ENCODE peak calls at places on chromosome 13, in ten cellular contexts. D, S, K, J, O, T, V, C, A and U are unnamed samples.

GRCh38 chr13:30796132-30796832 is 60.9 kb downstream of the ALOX5AP start:
- DNase-seq in D (peak), S (no peak), K (no peak), J (no peak), O (peak), T (no peak), V (no peak), C (peak), A (no peak), U (no peak)

GRCh38 chr13:40706439-40706838 is 40.0 kb upstream of the FOXO1 start:
- DNase-seq in D (no peak), S (no peak), K (no peak), J (no peak), O (no peak), T (no peak), V (no peak), C (no peak), A (no peak), U (no peak)

GRCh38 chr13:37741536-37741935 is 128.0 kb downstream of the TRPC4 start:
- DNase-seq in D (no peak), S (no peak), K (no peak), J (no peak), O (no peak), T (no peak), V (no peak), C (no peak), A (no peak), U (no peak)

GRCh38 chr13:64471916-64472315 is 2758.2 kb downstream of the PCDH9 start:
- DNase-seq in D (no peak), S (no peak), K (no peak), J (no peak), O (no peak), T (no peak), V (no peak), C (peak), A (peak), U (no peak)

GRCh38 chr13:29522044-29522685 is 73.3 kb downstream of the SLC7A1 start:
- DNase-seq in D (no peak), S (no peak), K (peak), J (no peak), O (no peak), T (no peak), V (no peak), C (no peak), A (no peak), U (no peak)

GRCh38 chr13:105969761-105970160 is 565.7 kb downstream of the EFNB2 start:
- DNase-seq in D (peak), S (no peak), K (no peak), J (no peak), O (no peak), T (no peak), V (no peak), C (peak), A (no peak), U (no peak)

GRCh38 chr13:32881074-32881791 is 135.0 kb upstream of the KL start:
- DNase-seq in D (peak), S (no peak), K (no peak), J (no peak), O (no peak), T (no peak), V (no peak), C (peak), A (no peak), U (no peak)

GRCh38 chr13:40961224-40961623 is 57.9 kb downstream of the ELF1 start:
- DNase-seq in D (no peak), S (no peak), K (no peak), J (no peak), O (no peak), T (no peak), V (no peak), C (no peak), A (no peak), U (no peak)

GRCh38 chr13:97434417-97435296 is 688 bp downstream of the RAP2A start:
- DNase-seq in D (peak), S (peak), K (peak), J (peak), O (peak), T (no peak), V (peak), C (no peak), A (no peak), U (peak)

GRCh38 chr13:81395368-81395767 is 1054.4 kb upstream of the SPRY2 start:
- DNase-seq in D (peak), S (no peak), K (no peak), J (no peak), O (no peak), T (no peak), V (peak), C (peak), A (no peak), U (no peak)

GRCh38 chr13:85260896-85261295 is 538.3 kb downstream of the SLITRK6 start:
- DNase-seq in D (no peak), S (no peak), K (no peak), J (no peak), O (no peak), T (no peak), V (no peak), C (no peak), A (no peak), U (no peak)

GRCh38 chr13:25922373-25922772 is 129.4 kb downstream of the SHISA2 start:
- DNase-seq in D (no peak), S (no peak), K (no peak), J (no peak), O (no peak), T (no peak), V (no peak), C (no peak), A (no peak), U (no peak)

GRCh38 chr13:91809161-91809560 is 410.7 kb downstream of the GPC5 start:
- DNase-seq in D (no peak), S (no peak), K (no peak), J (no peak), O (no peak), T (no peak), V (no peak), C (no peak), A (no peak), U (no peak)

GRCh38 chr13:44854264-44855060 is 134.8 kb downstream of the NUFIP1 start:
- DNase-seq in D (no peak), S (no peak), K (peak), J (no peak), O (no peak), T (no peak), V (no peak), C (no peak), A (no peak), U (no peak)

GRCh38 chr13:87887459-87888123 is 216.4 kb downstream of the SLITRK5 start:
- DNase-seq in D (no peak), S (no peak), K (no peak), J (no peak), O (no peak), T (no peak), V (no peak), C (no peak), A (no peak), U (no peak)

GRCh38 chr13:56755181-56755580 is 385.5 kb upstream of the PRR20A start:
- DNase-seq in D (no peak), S (no peak), K (no peak), J (no peak), O (no peak), T (no peak), V (no peak), C (no peak), A (no peak), U (no peak)

GRCh38 chr13:22738357-22738756 is 442.4 kb upstream of the SGCG start:
- DNase-seq in D (no peak), S (no peak), K (no peak), J (no peak), O (no peak), T (no peak), V (no peak), C (no peak), A (no peak), U (no peak)

GRCh38 chr13:113729329-113730019 is 29.6 kb upstream of the TMEM255B start:
- DNase-seq in D (no peak), S (no peak), K (no peak), J (no peak), O (no peak), T (no peak), V (no peak), C (no peak), A (no peak), U (no peak)

GRCh38 chr13:113207890-113208423 is 512 bp downstream of the PCID2 start:
- DNase-seq in D (peak), S (no peak), K (peak), J (no peak), O (no peak), T (no peak), V (no peak), C (peak), A (no peak), U (no peak)

GRCh38 chr13:30616927-30617314 is 799 bp upstream of the USPL1 start:
- DNase-seq in D (peak), S (no peak), K (peak), J (peak), O (peak), T (no peak), V (no peak), C (peak), A (peak), U (no peak)

GRCh38 chr13:94121686-94122085 is 357.8 kb downstream of the DCT start:
- DNase-seq in D (peak), S (no peak), K (no peak), J (no peak), O (no peak), T (no peak), V (no peak), C (no peak), A (peak), U (no peak)

GRCh38 chr13:48493076-48493765 is 39.7 kb downstream of the RCBTB2 start:
- DNase-seq in D (no peak), S (no peak), K (no peak), J (peak), O (no peak), T (no peak), V (no peak), C (no peak), A (no peak), U (no peak)

GRCh38 chr13:51271528-51272070 is 49.4 kb downstream of the FAM124A start:
- DNase-seq in D (peak), S (no peak), K (no peak), J (no peak), O (no peak), T (no peak), V (no peak), C (no peak), A (no peak), U (no peak)

GRCh38 chr13:73803997-73804396 is 330.2 kb downstream of the KLF12 start:
- DNase-seq in D (peak), S (no peak), K (no peak), J (no peak), O (no peak), T (no peak), V (no peak), C (peak), A (no peak), U (no peak)

GRCh38 chr13:26921918-26922317 is 161.3 kb upstream of the GPR12 start:
- DNase-seq in D (no peak), S (no peak), K (no peak), J (no peak), O (no peak), T (no peak), V (no peak), C (no peak), A (no peak), U (no peak)

GRCh38 chr13:36998624-36999041 is 507 bp downstream of the ALG5 start:
- DNase-seq in D (no peak), S (peak), K (peak), J (peak), O (no peak), T (no peak), V (peak), C (peak), A (no peak), U (no peak)

GRCh38 chr13:98068511-98068910 is 74.4 kb upstream of the FARP1 start:
- DNase-seq in D (no peak), S (no peak), K (no peak), J (no peak), O (no peak), T (no peak), V (no peak), C (peak), A (no peak), U (no peak)

GRCh38 chr13:85366759-85367417 is 432.3 kb downstream of the SLITRK6 start:
- DNase-seq in D (peak), S (no peak), K (no peak), J (no peak), O (no peak), T (no peak), V (no peak), C (no peak), A (no peak), U (no peak)

GRCh38 chr13:20945952-20946383 is 43.4 kb upstream of the XPO4 start:
- DNase-seq in D (no peak), S (no peak), K (peak), J (no peak), O (no peak), T (no peak), V (no peak), C (no peak), A (no peak), U (no peak)